ENCODE peak calls at places on chromosomes 13 and 19, in four cellular contexts. B is K562, F is H1, N is GM12878. E is an unnamed sample.

GRCh38 chr19:29845576-29846176 is 33.9 kb downstream of the CCNE1 start:
- DNase-seq in B (peak; percentile 40), F (no peak), N (no peak), E (no peak)

GRCh38 chr19:6728346-6728745 is 7.9 kb upstream of the C3 start:
- DNase-seq in N (no peak), B (no peak), F (no peak), E (no peak)

GRCh38 chr13:109275848-109276247 is 510.5 kb downstream of the IRS2 start:
- DNase-seq in N (no peak), F (no peak), B (no peak), E (no peak)

GRCh38 chr13:44259045-44260042 is 114.3 kb upstream of the SERP2 start:
- DNase-seq in F (no peak), N (peak; percentile 47), B (peak; percentile 62), E (no peak)

GRCh38 chr13:51416107-51416506 is 36.7 kb downstream of the INTS6 start:
- DNase-seq in B (no peak), N (no peak), F (no peak), E (no peak)

GRCh38 chr13:107736149-107736548 is 479.2 kb downstream of the LIG4 start:
- DNase-seq in F (no peak), B (no peak), N (no peak), E (no peak)

GRCh38 chr13:78625384-78625783 is 22.0 kb upstream of the POU4F1 start:
- DNase-seq in B (no peak), N (no peak), F (no peak), E (no peak)

GRCh38 chr13:27005556-27005955 is 166.1 kb downstream of the USP12 start:
- DNase-seq in N (no peak), F (no peak), B (no peak), E (no peak)

GRCh38 chr19:4391701-4392543 is 8.4 kb downstream of the SH3GL1 start:
- DNase-seq in B (no peak), F (no peak), N (no peak), E (no peak)

GRCh38 chr13:113209336-113209879 is at the start of gene CUL4A:
- DNase-seq in N (no peak), B (peak; percentile 70), F (peak; percentile 59), E (peak; percentile 31)

GRCh38 chr13:105462098-105462497 is 1073.4 kb downstream of the EFNB2 start:
- DNase-seq in N (no peak), F (no peak), B (no peak), E (no peak)

GRCh38 chr19:2615782-2616181 is 86.7 kb downstream of the GNG7 start:
- DNase-seq in N (no peak), F (no peak), B (no peak), E (no peak)

GRCh38 chr19:2617393-2618165 is 84.9 kb downstream of the GNG7 start:
- DNase-seq in F (no peak), N (no peak), B (no peak), E (no peak)

GRCh38 chr19:2619076-2619475 is 83.4 kb downstream of the GNG7 start:
- DNase-seq in B (no peak), F (no peak), N (no peak), E (no peak)

GRCh38 chr19:2616741-2617392 is 85.6 kb downstream of the GNG7 start:
- DNase-seq in B (no peak), F (no peak), N (no peak), E (no peak)

GRCh38 chr19:2618611-2619010 is 83.9 kb downstream of the GNG7 start:
- DNase-seq in N (no peak), B (no peak), F (no peak), E (peak; percentile 62)
- H3K4me1 ChIP-seq in N (peaks cover 62% of the 10 kb centered on the region), B (peaks cover 13% of the 10 kb centered on the region), F (no peaks in the 10 kb centered on the region), E (peaks cover 38% of the 10 kb centered on the region)

GRCh38 chr13:101307181-101307701 is 109.1 kb downstream of the NALCN start:
- DNase-seq in N (no peak), B (no peak), F (no peak), E (no peak)
- TF ChIP-seq EGR1 in N (no peak), B (no peak), F (no peak), E (no peak)

DNA sequence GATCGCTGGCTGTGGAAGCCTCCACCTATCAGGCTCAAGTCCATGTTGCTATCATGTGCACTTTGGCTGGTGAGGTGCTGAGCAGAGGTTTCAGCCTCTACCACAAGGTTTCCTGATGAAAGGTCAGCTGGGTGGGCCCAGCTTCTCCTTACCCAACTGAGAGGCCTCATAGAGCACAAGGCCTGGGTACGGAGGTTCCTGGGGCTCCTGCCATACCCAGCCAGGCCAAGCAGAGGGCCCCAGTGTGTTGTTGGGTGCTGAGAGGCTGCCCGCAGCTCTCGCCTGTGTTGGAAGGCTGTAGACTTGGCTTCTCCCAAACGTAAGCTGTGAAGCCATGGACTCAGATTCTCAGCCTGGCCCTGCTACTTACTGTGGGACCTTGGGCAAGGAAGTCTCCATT is 28.2 kb downstream of the ACTN4 start:
- DNase-seq in F (no peak), B (peak; percentile 49), N (no peak), E (no peak)
- H3K4me1 ChIP-seq in F (peaks cover 12% of the 10 kb centered on the region), B (peaks cover 56% of the 10 kb centered on the region), N (peaks cover 49% of the 10 kb centered on the region), E (peaks cover 23% of the 10 kb centered on the region)

GRCh38 chr19:35719402-35720162 is 1.8 kb downstream of the KMT2B start:
- DNase-seq in N (no peak), F (no peak), B (no peak), E (no peak)

GRCh38 chr19:35716985-35717664 is 678 bp upstream of the KMT2B start:
- DNase-seq in F (peak; percentile 94), B (peak; percentile 95), N (peak; percentile 77), E (peak; percentile 88)

GRCh38 chr19:35720163-35720524 is 2.3 kb downstream of the KMT2B start:
- DNase-seq in F (no peak), B (no peak), N (no peak), E (no peak)

GRCh38 chr19:35717665-35718344 is at the start of gene KMT2B:
- DNase-seq in N (no peak), B (peak; percentile 95), F (peak; percentile 94), E (no peak)

DNA sequence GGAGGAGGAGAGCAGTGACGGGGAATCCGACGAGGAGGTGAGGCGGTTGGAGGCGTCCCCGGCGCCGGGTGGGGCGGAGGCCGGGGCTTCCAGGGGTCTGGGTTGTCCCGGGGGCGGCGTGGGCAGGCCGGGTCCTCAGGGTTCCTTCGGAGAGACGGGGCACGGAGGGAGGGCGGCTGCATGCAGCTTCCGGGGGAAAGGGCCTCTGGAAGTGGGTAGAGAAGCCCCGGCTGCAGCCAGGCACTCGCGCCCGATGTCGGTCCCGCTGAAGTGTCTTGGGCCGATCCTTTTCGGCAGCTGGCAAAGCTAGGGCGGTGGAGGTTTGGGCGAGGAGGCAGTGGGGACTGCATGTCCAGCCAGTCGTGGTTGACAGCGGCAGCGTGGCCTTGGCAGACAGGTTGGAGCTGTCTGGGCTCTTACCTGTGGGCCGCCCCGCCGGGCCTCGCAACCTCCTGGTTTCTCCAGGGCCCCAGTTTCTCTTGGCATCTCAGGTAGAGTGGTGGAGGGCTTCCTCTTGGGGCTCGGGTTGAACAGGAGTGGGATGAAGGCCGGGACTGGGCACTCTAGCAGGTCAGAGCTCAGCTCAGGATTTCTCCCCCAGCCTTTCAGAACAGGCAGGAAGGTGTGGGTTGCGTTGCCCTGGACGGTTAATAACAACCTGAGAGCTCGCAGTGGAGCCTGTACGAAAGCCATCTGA is 690 bp downstream of the KMT2B start:
- DNase-seq in B (no peak), N (no peak), F (peak; percentile 62), E (no peak)
- TF ChIP-seq EGR1 in B (peak; percentile 65), N (peak; percentile 32), F (no peak), E (no peak)

GRCh38 chr19:33392341-33393285 is 19.1 kb downstream of the CEBPG start:
- DNase-seq in F (no peak), B (peak; percentile 41), N (no peak), E (no peak)
- H3K4me1 ChIP-seq in F (peaks cover 11% of the 10 kb centered on the region), B (peaks cover 65% of the 10 kb centered on the region), N (no peaks in the 10 kb centered on the region), E (no peaks in the 10 kb centered on the region)

DNA sequence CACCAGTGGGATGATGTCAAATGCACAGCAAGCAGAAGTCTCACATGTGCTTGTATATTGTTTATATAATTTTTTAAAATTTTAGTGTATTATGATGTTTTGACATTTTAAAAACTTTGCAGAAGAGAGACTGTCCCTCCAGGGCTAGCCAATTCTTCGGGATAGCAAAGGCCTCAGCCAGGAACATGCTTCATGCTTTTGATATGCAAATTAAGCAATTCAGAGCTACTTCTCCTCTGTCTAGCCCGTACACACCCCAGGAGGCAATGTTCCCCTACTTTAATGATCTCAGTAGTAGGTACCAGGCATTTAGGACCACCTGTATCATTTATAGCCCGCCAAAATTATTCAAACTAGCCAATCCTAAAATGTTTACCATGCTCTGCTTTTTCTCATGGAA is 1116.2 kb downstream of the OLFM4 start:
- DNase-seq in F (no peak), N (no peak), B (no peak), E (no peak)
- TF ChIP-seq EGR1 in F (no peak), N (no peak), B (no peak), E (no peak)

GRCh38 chr19:27993619-27994018 is 1219.3 kb downstream of the UQCRFS1 start:
- DNase-seq in B (no peak), N (no peak), F (no peak), E (no peak)

GRCh38 chr19:27997069-27997468 is 1215.9 kb downstream of the UQCRFS1 start:
- DNase-seq in F (no peak), B (no peak), N (no peak), E (no peak)
- H3K4me1 ChIP-seq in F (no peaks in the 10 kb centered on the region), B (no peaks in the 10 kb centered on the region), N (no peaks in the 10 kb centered on the region), E (no peaks in the 10 kb centered on the region)

GRCh38 chr19:46955813-46956371 is 63.7 kb upstream of the NPAS1 start:
- DNase-seq in N (no peak), B (no peak), F (no peak), E (no peak)

GRCh38 chr19:46962030-46962570 is 57.5 kb upstream of the NPAS1 start:
- DNase-seq in N (no peak), B (no peak), F (no peak), E (no peak)

GRCh38 chr19:46959962-46960556 is 59.6 kb upstream of the NPAS1 start:
- DNase-seq in F (no peak), N (no peak), B (no peak), E (no peak)

GRCh38 chr19:46955114-46955812 is 64.4 kb upstream of the NPAS1 start:
- DNase-seq in N (no peak), F (no peak), B (peak; percentile 38), E (no peak)

GRCh38 chr19:46958542-46958941 is 61.1 kb upstream of the NPAS1 start:
- DNase-seq in F (no peak), B (no peak), N (no peak), E (no peak)
- TF ChIP-seq EGR1 in F (no peak), B (no peak), N (no peak), E (no peak)

DNA sequence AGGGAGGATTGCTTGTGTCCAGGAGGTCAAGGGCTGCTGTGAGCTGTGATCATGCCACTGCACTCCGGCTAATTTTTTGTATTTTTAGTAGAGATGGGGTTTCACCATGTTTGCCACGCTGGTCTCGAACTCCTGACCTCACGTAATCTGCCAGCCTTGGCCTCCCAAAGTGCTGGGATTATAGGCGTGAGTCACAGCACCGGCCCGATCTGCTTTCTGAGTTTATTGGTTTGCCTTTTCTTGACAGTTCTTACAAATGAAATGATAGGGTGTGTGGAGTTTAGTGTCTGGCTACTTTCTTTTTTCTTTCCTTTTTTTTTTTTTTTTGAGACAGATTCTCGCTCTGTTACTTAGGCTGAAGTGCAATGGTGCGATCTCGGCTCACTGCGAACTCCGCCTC is 848 bp downstream of the C19orf44 start:
- DNase-seq in N (no peak), F (no peak), B (no peak), E (no peak)
- H3K4me1 ChIP-seq in N (peaks cover 3% of the 10 kb centered on the region), F (peaks cover 3% of the 10 kb centered on the region), B (peaks cover 25% of the 10 kb centered on the region), E (peaks cover 9% of the 10 kb centered on the region)